ENCODE peak calls at places on chromosomes 2 and 18, in seven cellular contexts. T, Z, X, G, L, M and C are unnamed samples.

GRCh38 chr2:10964076-10964812 is 52.5 kb downstream of the KCNF1 start:
- DNase-seq in T (no peak), Z (peak; percentile 12), X (peak; percentile 31), G (no peak), L (no peak), M (no peak), C (no peak)

GRCh38 chr2:202717598-202718310 is 83.0 kb downstream of the FAM117B start:
- DNase-seq in T (no peak), Z (no peak), X (no peak), G (no peak), L (no peak), M (no peak), C (no peak)

GRCh38 chr2:77210725-77211124 is 311.5 kb downstream of the LRRTM4 start:
- DNase-seq in T (no peak), Z (no peak), X (no peak), G (no peak), L (no peak), M (no peak), C (no peak)

GRCh38 chr2:213980883-213981282 is 430.0 kb upstream of the VWC2L start:
- DNase-seq in T (no peak), Z (no peak), X (peak; percentile 20), G (no peak), L (no peak), M (no peak), C (peak; percentile 46)

GRCh38 chr2:202911203-202911512 is 315 bp downstream of the WDR12 start:
- DNase-seq in T (no peak), Z (no peak), X (no peak), G (no peak), L (no peak), M (no peak), C (no peak)

GRCh38 chr18:9994701-9995100 is 80.9 kb downstream of the VAPA start:
- DNase-seq in T (no peak), Z (no peak), X (no peak), G (no peak), L (no peak), M (no peak), C (no peak)

GRCh38 chr18:54647176-54647575 is 56.1 kb downstream of the DYNAP start:
- DNase-seq in T (peak; percentile 15), Z (peak; percentile 20), X (no peak), G (no peak), L (peak; percentile 38), M (no peak), C (peak; percentile 41)

GRCh38 chr2:224579411-224579810 is 5.8 kb downstream of the CUL3 start:
- DNase-seq in T (no peak), Z (peak; percentile 55), X (no peak), G (no peak), L (no peak), M (no peak), C (peak; percentile 29)

GRCh38 chr2:227180770-227181169 is 16.3 kb downstream of the COL4A3 start:
- DNase-seq in T (no peak), Z (no peak), X (no peak), G (no peak), L (no peak), M (no peak), C (no peak)

GRCh38 chr2:191612496-191612895 is 65.4 kb upstream of the NABP1 start:
- DNase-seq in T (no peak), Z (peak; percentile 47), X (peak; percentile 98), G (peak; percentile 64), L (no peak), M (no peak), C (peak; percentile 86)

GRCh38 chr18:10500038-10500437 is 25.8 kb upstream of the NAPG start:
- DNase-seq in T (no peak), Z (no peak), X (no peak), G (no peak), L (no peak), M (no peak), C (no peak)

GRCh38 chr2:68689553-68690537 is 44.8 kb upstream of the ARHGAP25 start:
- DNase-seq in T (peak; percentile 76), Z (no peak), X (no peak), G (no peak), L (no peak), M (no peak), C (no peak)

GRCh38 chr2:191459158-191459557 is 214.0 kb downstream of the MYO1B start:
- DNase-seq in T (no peak), Z (no peak), X (no peak), G (no peak), L (no peak), M (no peak), C (no peak)

GRCh38 chr18:49055787-49056186 is 105.0 kb upstream of the SMAD7 start:
- DNase-seq in T (peak; percentile 57), Z (peak; percentile 40), X (peak; percentile 91), G (no peak), L (no peak), M (no peak), C (peak; percentile 79)

GRCh38 chr18:68215931-68216330 is 499.0 kb downstream of the TMX3 start:
- DNase-seq in T (no peak), Z (peak; percentile 73), X (peak; percentile 87), G (no peak), L (no peak), M (no peak), C (peak; percentile 55)

GRCh38 chr2:237315881-237316225 is 98.1 kb downstream of the COL6A3 start:
- DNase-seq in T (no peak), Z (peak; percentile 72), X (no peak), G (no peak), L (no peak), M (no peak), C (peak; percentile 73)

GRCh38 chr2:219511547-219512325 is 2.5 kb upstream of the ASIC4 start:
- DNase-seq in T (no peak), Z (no peak), X (no peak), G (no peak), L (no peak), M (no peak), C (no peak)

GRCh38 chr2:121075006-121075545 is 209.9 kb downstream of the TFCP2L1 start:
- DNase-seq in T (no peak), Z (peak; percentile 92), X (peak; percentile 85), G (peak; percentile 82), L (peak; percentile 98), M (peak; percentile 30), C (peak; percentile 82)

GRCh38 chr2:241701405-241702154 is at the start of gene ING5:
- DNase-seq in T (peak; percentile 95), Z (peak; percentile 92), X (peak; percentile 92), G (peak; percentile 71), L (peak; percentile 93), M (peak; percentile 96), C (peak; percentile 91)

GRCh38 chr2:181781082-181781786 is 100.9 kb upstream of the NEUROD1 start:
- DNase-seq in T (no peak), Z (no peak), X (no peak), G (no peak), L (peak; percentile 28), M (no peak), C (no peak)

GRCh38 chr2:217653240-217653639 is 349.6 kb downstream of the TNS1 start:
- DNase-seq in T (no peak), Z (peak; percentile 95), X (peak; percentile 95), G (peak; percentile 55), L (no peak), M (no peak), C (peak; percentile 61)
- TF ChIP-seq CTCF in T (no peak), Z (peak; percentile 19), X (peak; percentile 36), G (peak; percentile 22), L (no peak), M (no peak), C (no peak)

DNA sequence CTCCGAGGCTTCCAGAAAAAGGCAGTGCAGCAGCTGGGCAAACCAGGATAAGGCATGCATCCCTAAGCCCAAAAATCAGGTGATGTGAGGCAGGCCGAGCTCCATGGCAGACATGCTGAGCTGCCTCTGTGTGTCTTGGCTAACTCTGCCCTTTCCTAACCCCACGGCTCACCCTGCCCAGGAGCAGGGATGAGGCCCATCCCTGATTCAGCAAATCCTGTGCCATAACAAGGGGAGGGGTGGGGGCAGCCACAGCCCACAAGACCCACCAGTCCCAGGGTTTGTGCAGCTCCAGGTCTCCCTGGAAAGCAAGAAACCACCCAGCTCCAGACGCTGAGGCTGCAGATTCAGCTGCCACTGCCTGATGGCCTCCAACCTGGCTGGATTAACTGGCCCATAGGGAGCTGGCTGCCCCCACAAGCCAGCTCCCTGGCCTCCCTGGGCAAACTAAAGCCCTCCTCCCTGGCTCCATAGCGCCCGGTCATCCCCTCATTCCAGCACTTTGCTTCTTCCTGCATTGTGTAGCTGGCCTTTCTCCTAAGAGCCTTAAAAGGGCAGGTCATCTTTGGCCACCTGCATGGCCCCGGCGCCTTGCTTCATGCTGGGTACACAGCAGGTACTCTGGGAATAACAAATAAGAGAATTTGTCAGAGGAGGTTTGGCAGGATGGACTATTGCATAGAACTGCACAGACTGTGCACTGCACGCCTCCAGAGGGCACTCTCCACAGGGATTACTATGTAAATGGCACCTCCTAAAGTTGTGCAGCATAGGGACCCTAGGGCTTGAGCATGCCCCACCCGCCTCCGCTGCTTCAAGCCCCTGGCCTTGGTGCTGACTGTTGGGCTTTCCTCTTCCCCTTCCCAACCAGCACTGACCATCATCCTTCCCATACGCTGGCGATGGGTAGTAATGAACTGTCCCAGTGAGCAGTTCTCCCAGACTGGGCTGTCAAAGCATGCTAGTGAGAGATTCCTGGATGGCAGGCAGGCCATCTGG is 10.7 kb downstream of the STEAP3 start:
- DNase-seq in T (no peak), Z (peak; percentile 39), X (no peak), G (no peak), L (peak; percentile 73), M (peak; percentile 44), C (peak; percentile 50)
- TF ChIP-seq CTCF in T (peak; percentile 9), Z (peak; percentile 41), X (peak; percentile 45), G (peak; percentile 31), L (peak; percentile 64), M (peak; percentile 55), C (peak; percentile 57)

GRCh38 chr18:62399781-62400308 is 74.7 kb downstream of the TNFRSF11A start:
- DNase-seq in T (no peak), Z (no peak), X (no peak), G (no peak), L (peak; percentile 61), M (no peak), C (no peak)
- TF ChIP-seq CTCF in T (no peak), Z (peak; percentile 16), X (peak; percentile 1), G (peak; percentile 35), L (peak; percentile 68), M (peak; percentile 45), C (peak; percentile 15)

GRCh38 chr2:127029652-127030051 is 77.3 kb downstream of the BIN1 start:
- DNase-seq in T (no peak), Z (peak; percentile 52), X (no peak), G (no peak), L (no peak), M (no peak), C (no peak)

GRCh38 chr2:127025357-127026062 is 81.4 kb downstream of the BIN1 start:
- DNase-seq in T (peak; percentile 61), Z (peak; percentile 91), X (peak; percentile 56), G (peak; percentile 82), L (peak; percentile 92), M (peak; percentile 79), C (peak; percentile 86)

GRCh38 chr2:127024769-127025356 is 82.1 kb downstream of the BIN1 start:
- DNase-seq in T (no peak), Z (no peak), X (no peak), G (no peak), L (peak; percentile 87), M (peak; percentile 57), C (peak; percentile 54)

GRCh38 chr2:127023504-127023903 is 83.5 kb downstream of the BIN1 start:
- DNase-seq in T (no peak), Z (no peak), X (no peak), G (no peak), L (no peak), M (no peak), C (no peak)

DNA sequence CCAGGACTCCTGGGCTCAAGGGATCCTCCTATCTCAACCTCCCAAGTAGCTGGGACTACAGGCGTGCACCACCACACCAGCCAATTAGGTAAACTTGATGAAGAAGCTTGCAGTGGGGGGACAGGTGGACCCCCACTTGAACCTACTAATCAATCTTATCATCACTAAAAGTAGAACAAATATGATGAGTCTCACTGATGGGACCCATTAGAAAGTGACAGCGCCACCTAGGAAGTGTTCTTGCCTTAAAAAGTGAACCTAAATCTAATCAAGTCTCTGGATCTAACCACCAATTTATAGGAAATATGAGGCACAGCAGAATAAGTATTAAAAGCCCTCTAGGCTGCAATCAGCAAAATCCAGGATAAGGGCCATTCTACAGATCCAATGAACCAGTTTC is 79.2 kb downstream of the BIN1 start:
- DNase-seq in T (no peak), Z (no peak), X (no peak), G (no peak), L (no peak), M (no peak), C (no peak)
- TF ChIP-seq CTCF in T (no peak), Z (no peak), X (no peak), G (no peak), L (peak; percentile 64), M (no peak), C (peak; percentile 11)